ENCODE peak calls at places on chromosome 2, in eight cellular contexts. I is hepatocyte, D is T-helper 1 cell, Q is GF-D8, G is left ventricle myocardium inferior, N is C1 segment of cervical spinal cord, H is GM06990, T is Right ventricle myocardium superior. R is an unnamed sample.

GRCh38 chr2:58515827-58516574 is 274.9 kb upstream of the FANCL start:
- DNase-seq in I (no peak), T (no peak), D (no peak), H (no peak), G (no peak), N (no peak), Q (no peak), R (no peak)

GRCh38 chr2:105315314-105315713 is 14.2 kb downstream of the TGFBRAP1 start:
- DNase-seq in T (no peak), I (no peak), D (no peak), H (peak), Q (no peak), G (no peak), N (no peak), R (no peak)

GRCh38 chr2:197273485-197273884 is 37.1 kb downstream of the ANKRD44 start:
- DNase-seq in N (no peak), H (no peak), D (no peak), T (peak), Q (no peak), I (no peak), G (no peak), R (no peak)

GRCh38 chr2:121175326-121175725 is 109.7 kb downstream of the TFCP2L1 start:
- DNase-seq in G (no peak), D (no peak), I (no peak), T (no peak), N (no peak), Q (no peak), H (no peak), R (no peak)

GRCh38 chr2:197183355-197183754 is 127.2 kb downstream of the ANKRD44 start:
- DNase-seq in G (no peak), T (no peak), N (no peak), H (no peak), D (no peak), Q (no peak), I (no peak), R (no peak)

GRCh38 chr2:193966590-193966989 is 1690.4 kb upstream of the SLC39A10 start:
- DNase-seq in I (peak), H (no peak), Q (no peak), G (no peak), T (no peak), N (no peak), D (no peak), R (no peak)

GRCh38 chr2:139924070-139924469 is 1143.9 kb upstream of the NXPH2 start:
- DNase-seq in I (no peak), D (no peak), H (no peak), T (no peak), G (no peak), Q (no peak), N (no peak), R (no peak)

GRCh38 chr2:68412127-68412819 is 47.2 kb downstream of the PLEK start:
- DNase-seq in I (no peak), T (no peak), N (no peak), G (no peak), Q (peak), D (no peak), H (peak), R (no peak)

GRCh38 chr2:217979151-217979811 is 23.5 kb downstream of the TNS1 start:
- DNase-seq in I (no peak), Q (no peak), N (no peak), G (no peak), D (no peak), H (no peak), T (no peak), R (no peak)

GRCh38 chr2:155010925-155011324 is 312.4 kb downstream of the KCNJ3 start:
- DNase-seq in I (no peak), D (no peak), H (no peak), Q (no peak), G (no peak), N (no peak), T (no peak), R (no peak)

GRCh38 chr2:169667583-169667982 is 26.6 kb downstream of the CFAP210 start:
- DNase-seq in Q (no peak), G (no peak), I (no peak), H (no peak), D (no peak), T (no peak), N (no peak), R (no peak)

GRCh38 chr2:241869087-241869961 is at the start of gene RTP5:
- DNase-seq in T (no peak), D (no peak), Q (no peak), H (no peak), G (peak), N (no peak), I (no peak), R (no peak)

GRCh38 chr2:150606380-150607060 is 119.1 kb upstream of the RND3 start:
- DNase-seq in T (no peak), D (no peak), I (no peak), G (no peak), N (no peak), Q (no peak), H (no peak), R (no peak)

GRCh38 chr2:106195456-106195855 is 1.4 kb upstream of the UXS1 start:
- DNase-seq in T (no peak), H (no peak), N (no peak), D (no peak), Q (no peak), I (no peak), G (no peak), R (no peak)

GRCh38 chr2:98771771-98772521 is 41.0 kb upstream of the MGAT4A start:
- DNase-seq in I (no peak), G (no peak), T (no peak), D (peak), Q (no peak), N (no peak), H (peak), R (peak)

GRCh38 chr2:64036343-64036742 is 17.1 kb upstream of the VPS54 start:
- DNase-seq in H (peak), D (no peak), I (no peak), G (no peak), Q (no peak), T (no peak), N (no peak), R (no peak)

GRCh38 chr2:136206613-136207012 is 88.7 kb upstream of the CXCR4 start:
- DNase-seq in I (no peak), Q (no peak), T (no peak), H (peak), D (no peak), G (no peak), N (no peak), R (no peak)

GRCh38 chr2:158042666-158043065 is 59.0 kb upstream of the UPP2 start:
- DNase-seq in D (no peak), I (no peak), H (no peak), T (no peak), G (peak), N (no peak), Q (no peak), R (no peak)

GRCh38 chr2:8046849-8047248 is 635.0 kb upstream of the ID2 start:
- DNase-seq in D (no peak), N (no peak), T (no peak), H (no peak), Q (no peak), G (no peak), I (no peak), R (no peak)

GRCh38 chr2:235494716-235495372 is 1.0 kb downstream of the AGAP1 start:
- DNase-seq in Q (no peak), N (peak), I (peak), T (peak), D (no peak), H (peak), G (no peak), R (no peak)

GRCh38 chr2:176392125-176392704 is 123.0 kb downstream of the MTX2 start:
- DNase-seq in D (no peak), T (no peak), Q (no peak), H (no peak), I (no peak), G (no peak), N (no peak), R (no peak)

GRCh38 chr2:120611961-120612360 is 123.7 kb upstream of the GLI2 start:
- DNase-seq in D (no peak), H (no peak), T (peak), N (no peak), Q (no peak), G (peak), I (no peak), R (no peak)

GRCh38 chr2:67871696-67872320 is 191.0 kb downstream of the C1D start:
- DNase-seq in I (peak), T (no peak), Q (no peak), G (no peak), H (no peak), D (no peak), N (no peak), R (no peak)

GRCh38 chr2:209767316-209767715 is 4.3 kb upstream of the UNC80 start:
- DNase-seq in H (no peak), Q (no peak), I (no peak), N (no peak), D (no peak), T (no peak), G (no peak), R (no peak)

GRCh38 chr2:30252723-30253688 is 21.7 kb downstream of the LBH start:
- DNase-seq in Q (peak), D (peak), I (peak), H (no peak), G (peak), T (peak), N (no peak), R (peak)

GRCh38 chr2:109284816-109285215 is 155.8 kb downstream of the SH3RF3 start:
- DNase-seq in Q (no peak), I (peak), T (peak), G (peak), N (peak), H (no peak), D (no peak), R (no peak)

GRCh38 chr2:148680462-148680861 is 35.9 kb downstream of the EPC2 start:
- DNase-seq in T (no peak), Q (no peak), N (no peak), G (no peak), H (no peak), D (no peak), I (no peak), R (no peak)

GRCh38 chr2:239339726-239340654 is 60.8 kb downstream of the HDAC4 start:
- DNase-seq in T (no peak), N (no peak), G (no peak), D (no peak), H (no peak), I (no peak), Q (peak), R (peak)

GRCh38 chr2:230308402-230309000 is 18.5 kb upstream of the SP140L start:
- DNase-seq in N (no peak), D (no peak), H (no peak), I (no peak), Q (no peak), G (no peak), T (no peak), R (no peak)

GRCh38 chr2:40658917-40659316 is 207.0 kb upstream of the SLC8A1 start:
- DNase-seq in T (no peak), Q (no peak), H (no peak), I (peak), G (no peak), D (no peak), N (no peak), R (no peak)